ENCODE peak calls at places on chromosome 1, in five cellular contexts. Q is fibroblast of lung, Y is Panc1, W is neural progenitor cell, P is A549. B is an unnamed sample.

GRCh38 chr1:6239950-6240768 is 3.8 kb upstream of the HES3 start:
- DNase-seq in Q (no peak), Y (no peak), W (peak; percentile 92), P (no peak), B (no peak)

GRCh38 chr1:192512426-192513125 is 63.0 kb upstream of the RGS1 start:
- DNase-seq in Q (peak; percentile 61), Y (no peak), W (no peak), P (no peak), B (no peak)

GRCh38 chr1:119738100-119738720 is 26.5 kb downstream of the PHGDH start:
- DNase-seq in Q (no peak), Y (no peak), W (no peak), P (no peak), B (no peak)

GRCh38 chr1:170668301-170668789 is 4.4 kb downstream of the PRRX1 start:
- DNase-seq in Q (peak; percentile 39), Y (no peak), W (peak; percentile 77), P (no peak), B (no peak)

GRCh38 chr1:237736372-237737029 is 154.2 kb downstream of the ZP4 start:
- DNase-seq in Q (no peak), Y (no peak), W (peak; percentile 42), P (no peak), B (no peak)

GRCh38 chr1:15678578-15678977 is 5.5 kb upstream of the PLEKHM2 start:
- DNase-seq in Q (peak; percentile 89), Y (no peak), W (no peak), P (no peak), B (no peak)

GRCh38 chr1:232726048-232726779 is 79.0 kb upstream of the MAP10 start:
- DNase-seq in Q (peak; percentile 92), Y (no peak), W (no peak), P (no peak), B (peak; percentile 59)

GRCh38 chr1:15012822-15013221 is 140.7 kb upstream of the TMEM51 start:
- DNase-seq in Q (no peak), Y (no peak), W (no peak), P (no peak), B (no peak)

GRCh38 chr1:156045070-156045469 is 8.5 kb downstream of the UBQLN4 start:
- DNase-seq in Q (no peak), Y (no peak), W (no peak), P (no peak), B (no peak)

GRCh38 chr1:79657916-79658662 is 651.6 kb upstream of the ADGRL4 start:
- DNase-seq in Q (no peak), Y (no peak), W (peak; percentile 21), P (no peak), B (peak; percentile 24)

GRCh38 chr1:72891976-72892375 is 609.6 kb upstream of the NEGR1 start:
- DNase-seq in Q (peak; percentile 1), Y (no peak), W (no peak), P (no peak), B (no peak)

GRCh38 chr1:116268211-116268610 is 104.8 kb upstream of the ATP1A1 start:
- DNase-seq in Q (no peak), Y (no peak), W (no peak), P (peak; percentile 4), B (no peak)

GRCh38 chr1:27346991-27347627 is 5.3 kb downstream of the SYTL1 start:
- DNase-seq in Q (peak; percentile 38), Y (no peak), W (no peak), P (no peak), B (no peak)

GRCh38 chr1:47794530-47794929 is 202.7 kb downstream of the TRABD2B start:
- DNase-seq in Q (no peak), Y (no peak), W (no peak), P (no peak), B (no peak)

GRCh38 chr1:56439610-56440264 is 139.6 kb downstream of the PLPP3 start:
- DNase-seq in Q (no peak), Y (no peak), W (no peak), P (no peak), B (no peak)

GRCh38 chr1:85663382-85663781 is 44.9 kb downstream of the ZNHIT6 start:
- DNase-seq in Q (no peak), Y (no peak), W (no peak), P (no peak), B (no peak)

DNA sequence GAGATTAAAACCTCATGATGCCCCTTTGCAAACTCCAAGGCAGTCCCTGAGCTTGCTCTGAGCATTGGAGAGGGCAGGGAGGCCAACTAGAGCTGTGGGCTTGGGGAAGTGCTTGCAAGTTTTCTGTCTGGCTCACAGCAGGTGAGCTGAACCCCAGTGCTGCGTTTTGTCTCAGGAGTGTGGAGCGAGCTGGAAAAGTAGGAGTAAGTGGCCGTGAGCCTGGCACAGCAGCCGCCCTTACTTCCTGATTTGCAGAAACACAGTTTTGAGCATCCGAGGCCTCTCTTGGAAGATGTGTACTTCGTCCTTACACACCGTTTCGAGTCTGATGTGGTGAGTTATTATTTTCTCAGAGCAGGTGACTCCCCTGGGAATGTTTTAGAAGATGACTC is 221.2 kb upstream of the C1orf174 start:
- DNase-seq in Q (no peak), Y (no peak), W (no peak), P (no peak), B (no peak)
- H3K4me3 ChIP-seq in Q (no peak overlapping the region), Y (no peak overlapping the region), W (no peak overlapping the region), P (no peak overlapping the region), B (no peak overlapping the region)

GRCh38 chr1:161168906-161169305 is 2.7 kb downstream of the PPOX start:
- DNase-seq in Q (no peak), Y (no peak), W (no peak), P (no peak), B (no peak)

GRCh38 chr1:161165742-161166668 is at the start of gene PPOX:
- DNase-seq in Q (peak; percentile 99), Y (peak; percentile 94), W (peak; percentile 97), P (peak; percentile 97), B (peak; percentile 97)

GRCh38 chr1:161163793-161164192 is 2.4 kb upstream of the PPOX start:
- DNase-seq in Q (no peak), Y (no peak), W (no peak), P (no peak), B (no peak)

GRCh38 chr1:161164901-161165620 is 1.2 kb upstream of the PPOX start:
- DNase-seq in Q (no peak), Y (no peak), W (no peak), P (no peak), B (no peak)

DNA sequence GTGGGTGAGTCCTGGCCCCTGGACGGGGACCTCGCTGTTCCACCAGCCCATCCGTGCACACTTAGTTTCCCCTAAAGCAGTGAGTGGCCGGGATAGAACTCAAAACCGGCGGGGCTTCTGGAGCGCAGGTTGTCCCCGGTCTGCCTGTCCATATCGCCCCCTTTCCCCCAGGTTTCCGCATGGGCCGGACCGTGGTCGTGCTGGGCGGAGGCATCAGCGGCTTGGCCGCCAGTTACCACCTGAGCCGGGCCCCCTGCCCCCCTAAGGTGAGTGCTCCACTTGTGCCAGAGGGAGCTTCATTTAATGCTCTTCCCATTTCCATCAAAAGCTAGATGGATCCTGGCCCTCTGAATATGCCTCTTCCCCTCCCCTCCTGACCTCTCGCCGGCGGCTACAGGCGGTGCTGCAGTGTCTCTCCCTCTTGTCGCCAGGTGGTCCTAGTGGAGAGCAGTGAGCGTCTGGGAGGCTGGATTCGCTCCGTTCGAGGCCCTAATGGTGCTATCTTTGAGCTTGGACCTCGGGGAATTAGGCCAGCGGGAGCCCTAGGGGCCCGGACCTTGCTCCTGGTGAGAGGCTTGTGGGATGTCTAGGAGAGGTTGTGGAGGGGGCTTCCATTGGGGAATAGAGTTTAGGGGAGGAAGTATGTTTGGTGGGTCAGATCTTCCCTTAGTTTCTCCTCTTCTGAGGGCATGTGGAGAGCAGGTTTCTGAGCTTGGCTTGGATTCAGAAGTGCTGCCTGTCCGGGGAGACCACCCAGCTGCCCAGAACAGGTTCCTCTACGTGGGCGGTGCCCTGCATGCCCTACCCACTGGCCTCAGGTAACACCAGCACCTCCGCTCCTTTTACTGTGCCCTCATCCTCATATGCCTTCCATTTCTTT is 683 bp downstream of the PPOX start:
- DNase-seq in Q (no peak), Y (no peak), W (peak; percentile 66), P (no peak), B (no peak)
- TF ChIP-seq CTCF in Q (no peak), Y (no peak), W (no peak), P (no peak), B (no peak)

DNA sequence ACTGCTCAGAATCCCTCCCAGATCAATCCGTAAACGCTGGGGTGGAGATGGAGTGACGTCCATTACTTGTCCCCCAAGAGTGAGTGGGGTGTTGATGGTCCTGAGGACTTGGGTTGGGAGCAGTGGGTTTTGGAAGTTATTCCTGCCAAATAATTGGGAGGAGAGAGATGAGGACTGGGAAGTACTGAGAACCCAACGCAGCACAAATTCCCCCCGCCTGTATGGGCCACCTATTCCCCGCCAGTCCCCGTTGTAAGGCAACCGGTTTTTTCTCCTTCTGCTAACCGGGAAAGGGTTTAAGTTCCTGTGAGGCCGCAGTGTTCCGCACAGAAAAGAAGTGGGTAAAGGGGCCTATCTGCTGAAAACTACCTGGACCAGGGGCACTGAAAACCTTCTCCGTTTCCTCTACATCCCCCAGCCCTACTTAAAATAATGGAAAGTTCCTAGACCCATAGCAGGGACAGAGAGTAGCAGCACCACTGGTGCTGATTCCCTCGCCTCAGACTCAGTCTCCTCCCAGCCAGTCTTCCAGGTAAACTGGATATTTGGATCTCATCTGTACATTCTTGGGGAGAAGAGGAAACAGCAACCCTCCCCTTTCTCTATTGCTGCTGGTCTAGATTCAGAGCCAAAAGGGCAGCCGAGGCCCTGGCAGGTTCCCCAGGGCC is 738 bp downstream of the LURAP1 start:
- DNase-seq in Q (no peak), Y (no peak), W (no peak), P (no peak), B (no peak)
- H3K4me3 ChIP-seq in Q (peak overlapping the region; percentile 95), Y (peak overlapping the region; percentile 58), W (peak overlapping the region; percentile 81), P (no peak overlapping the region), B (peak overlapping the region; percentile 80)

GRCh38 chr1:53948291-53948690 is 2.1 kb downstream of the LRRC42 start:
- DNase-seq in Q (no peak), Y (no peak), W (no peak), P (no peak), B (no peak)

GRCh38 chr1:53947172-53947835 is 1.2 kb downstream of the LRRC42 start:
- DNase-seq in Q (no peak), Y (no peak), W (no peak), P (no peak), B (no peak)

GRCh38 chr1:53945433-53946251 is at the start of gene IFT25:
- DNase-seq in Q (peak; percentile 91), Y (peak; percentile 68), W (peak; percentile 97), P (peak; percentile 49), B (peak; percentile 91)

GRCh38 chr1:53945183-53945432 is 391 bp downstream of the IFT25 start:
- DNase-seq in Q (no peak), Y (no peak), W (no peak), P (no peak), B (no peak)

DNA sequence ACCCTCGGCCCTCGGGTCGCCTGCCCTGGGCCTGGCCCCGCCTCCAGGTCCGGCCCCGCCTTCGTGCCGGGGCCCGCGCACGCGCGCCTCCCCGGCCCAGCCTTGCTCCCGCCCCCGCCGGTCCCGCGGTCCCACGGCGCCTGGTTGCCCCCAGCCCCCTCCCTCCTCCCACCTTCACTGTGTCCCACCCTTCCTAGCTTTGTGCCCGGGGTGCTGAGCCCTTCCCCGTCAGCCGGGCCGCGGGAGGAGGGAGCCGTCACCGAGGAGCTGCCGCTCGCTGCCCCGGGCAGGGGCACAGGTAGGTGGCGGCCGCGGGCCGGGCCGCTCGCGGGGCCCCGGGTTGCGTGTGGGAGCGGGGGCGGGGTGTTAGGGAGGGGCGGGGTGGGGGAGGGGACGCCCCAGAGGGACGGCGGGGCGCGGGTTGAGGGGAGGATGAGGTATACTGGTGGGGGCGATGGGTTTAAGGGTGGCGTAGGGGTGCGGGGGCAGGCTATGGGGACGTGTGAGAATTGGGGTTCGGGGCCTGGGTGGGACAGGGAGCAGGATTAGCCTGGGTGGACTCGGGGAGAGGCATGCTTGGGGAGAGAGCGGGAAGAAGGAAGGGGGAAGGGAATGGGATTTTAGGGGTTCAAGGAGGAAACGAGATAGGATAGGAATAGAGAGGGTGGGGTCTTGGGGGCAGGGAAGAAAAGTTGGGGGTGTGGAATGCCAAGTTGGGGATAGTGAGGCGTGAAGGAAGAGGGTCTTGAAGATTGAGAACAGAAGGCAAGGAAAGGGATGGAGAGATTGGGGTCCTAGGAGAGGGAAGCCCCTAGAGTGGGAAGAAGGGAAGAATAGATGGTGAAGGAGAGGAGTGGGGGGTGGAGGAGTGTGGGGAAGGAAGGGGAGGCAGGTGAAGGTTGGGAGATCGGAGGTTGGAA is at the start of gene LRRC42:
- DNase-seq in Q (no peak), Y (no peak), W (peak; percentile 92), P (peak; percentile 70), B (no peak)
- TF ChIP-seq CTCF in Q (no peak), Y (peak; percentile 66), W (peak; percentile 47), P (no peak), B (peak; percentile 24)

B was measured in astrocyte of the cerebellum.